ENCODE peak calls at places on chromosomes 13 and 19, in five cellular contexts. S, E, V, Y and R are unnamed samples.

GRCh38 chr13:74017301-74018092 is 116.7 kb downstream of the KLF12 start:
- DNase-seq in S (no peak), E (no peak), V (no peak), Y (no peak), R (no peak)

GRCh38 chr19:36997843-36998235 is 80.4 kb upstream of the ZNF420 start:
- DNase-seq in S (no peak), E (no peak), V (no peak), Y (no peak), R (no peak)

GRCh38 chr13:43240278-43240677 is 216.9 kb downstream of the DNAJC15 start:
- DNase-seq in S (no peak), E (no peak), V (no peak), Y (no peak), R (no peak)

GRCh38 chr19:6214881-6215541 is 64.8 kb downstream of the MLLT1 start:
- DNase-seq in S (no peak), E (no peak), V (no peak), Y (no peak), R (no peak)

GRCh38 chr13:62251734-62252133 is 836.1 kb upstream of the PCDH20 start:
- DNase-seq in S (no peak), E (no peak), V (no peak), Y (no peak), R (no peak)

GRCh38 chr13:25752957-25753540 is 298.8 kb downstream of the SHISA2 start:
- DNase-seq in S (no peak), E (no peak), V (peak; percentile 68), Y (no peak), R (peak; percentile 43)

GRCh38 chr13:80444240-80445015 is 103.5 kb upstream of the SPRY2 start:
- DNase-seq in S (no peak), E (no peak), V (no peak), Y (no peak), R (no peak)

GRCh38 chr13:35720690-35721554 is 244.4 kb upstream of the MAB21L1 start:
- DNase-seq in S (peak; percentile 59), E (peak; percentile 80), V (peak; percentile 53), Y (peak; percentile 76), R (peak; percentile 26)

GRCh38 chr19:37221136-37221535 is 3.1 kb downstream of the ZNF383 start:
- DNase-seq in S (no peak), E (no peak), V (no peak), Y (no peak), R (no peak)

GRCh38 chr13:24220086-24220703 is 59.7 kb downstream of the SPATA13 start:
- DNase-seq in S (peak; percentile 46), E (peak; percentile 89), V (peak; percentile 78), Y (peak; percentile 58), R (peak; percentile 83)

GRCh38 chr13:30898070-30898469 is 8.0 kb upstream of the MEDAG start:
- DNase-seq in S (no peak), E (no peak), V (no peak), Y (no peak), R (no peak)

GRCh38 chr19:34474233-34474989 is 7.1 kb upstream of the WTIP start:
- DNase-seq in S (no peak), E (no peak), V (no peak), Y (no peak), R (no peak)

GRCh38 chr19:5057860-5058259 is 88.9 kb downstream of the KDM4B start:
- DNase-seq in S (peak; percentile 23), E (peak; percentile 33), V (no peak), Y (no peak), R (no peak)

GRCh38 chr19:38059897-38060296 is 152.9 kb downstream of the SIPA1L3 start:
- DNase-seq in S (no peak), E (no peak), V (no peak), Y (no peak), R (no peak)

GRCh38 chr19:9871626-9872338 is 36.7 kb downstream of the PIN1 start:
- DNase-seq in S (no peak), E (no peak), V (no peak), Y (no peak), R (no peak)

GRCh38 chr19:42092350-42092749 is 16.4 kb downstream of the ZNF574 start:
- DNase-seq in S (peak; percentile 81), E (no peak), V (peak; percentile 63), Y (no peak), R (no peak)

GRCh38 chr13:38630780-38631179 is 56.1 kb upstream of the FREM2 start:
- DNase-seq in S (no peak), E (no peak), V (no peak), Y (no peak), R (no peak)

GRCh38 chr19:4911314-4911713 is 2.0 kb downstream of the UHRF1 start:
- DNase-seq in S (no peak), E (peak; percentile 35), V (no peak), Y (no peak), R (no peak)

DNA sequence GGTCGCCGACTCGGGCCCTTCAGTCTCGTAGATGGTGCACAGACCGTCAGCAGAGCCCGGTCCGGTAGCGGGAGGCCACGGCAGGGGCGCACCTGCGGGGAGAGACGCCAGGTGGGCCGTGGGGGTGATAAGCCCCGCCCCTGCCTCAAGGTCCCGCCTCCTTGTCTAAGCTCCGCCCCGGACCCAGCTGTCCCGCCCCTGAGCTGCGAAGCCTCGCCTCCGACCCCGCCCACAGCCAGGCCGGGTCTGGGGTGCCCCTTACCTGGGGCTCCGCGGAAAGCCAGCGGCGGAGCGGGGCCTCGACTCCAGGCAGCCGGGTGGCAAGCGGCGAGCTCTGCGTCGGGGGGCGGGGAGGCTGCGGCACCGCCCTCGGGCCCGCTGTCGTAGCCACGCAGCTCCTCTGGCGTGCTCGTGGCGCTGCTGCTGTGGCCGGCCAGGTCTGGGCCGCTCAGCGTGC is 4.7 kb downstream of the PRR36 start:
- DNase-seq in S (no peak), E (peak; percentile 72), V (peak; percentile 82), Y (peak; percentile 39), R (peak; percentile 83)
- TF ChIP-seq CTCF in S (no peak), E (peak; percentile 7), V (no peak), Y (peak; percentile 35), R (no peak)

GRCh38 chr13:53522034-53522433 is 493.4 kb downstream of the OLFM4 start:
- DNase-seq in S (no peak), E (no peak), V (no peak), Y (no peak), R (no peak)
- TF ChIP-seq CTCF in S (no peak), E (no peak), V (no peak), Y (no peak), R (no peak)

DNA sequence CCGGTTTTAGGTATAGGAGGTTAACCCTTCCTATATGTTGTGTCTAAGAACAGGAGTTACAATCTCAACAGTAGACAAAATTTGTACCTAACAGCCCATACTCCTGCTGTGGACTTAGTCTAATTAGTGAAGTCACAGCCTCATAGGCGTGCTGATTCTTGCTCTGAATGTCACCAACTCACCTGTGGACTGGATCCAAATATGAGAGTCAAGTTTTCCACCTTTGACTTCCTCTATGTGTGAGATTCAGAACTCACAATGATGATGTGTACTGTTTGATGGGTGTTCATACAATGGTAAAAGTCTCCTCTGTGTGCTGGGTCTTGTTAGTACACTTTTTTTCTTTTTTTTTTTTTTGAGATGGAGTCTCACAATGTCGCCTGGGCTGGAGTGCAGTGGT is 7.8 kb upstream of the ZNF91 start:
- DNase-seq in S (no peak), E (no peak), V (no peak), Y (no peak), R (no peak)
- TF ChIP-seq CTCF in S (no peak), E (no peak), V (no peak), Y (no peak), R (no peak)

DNA sequence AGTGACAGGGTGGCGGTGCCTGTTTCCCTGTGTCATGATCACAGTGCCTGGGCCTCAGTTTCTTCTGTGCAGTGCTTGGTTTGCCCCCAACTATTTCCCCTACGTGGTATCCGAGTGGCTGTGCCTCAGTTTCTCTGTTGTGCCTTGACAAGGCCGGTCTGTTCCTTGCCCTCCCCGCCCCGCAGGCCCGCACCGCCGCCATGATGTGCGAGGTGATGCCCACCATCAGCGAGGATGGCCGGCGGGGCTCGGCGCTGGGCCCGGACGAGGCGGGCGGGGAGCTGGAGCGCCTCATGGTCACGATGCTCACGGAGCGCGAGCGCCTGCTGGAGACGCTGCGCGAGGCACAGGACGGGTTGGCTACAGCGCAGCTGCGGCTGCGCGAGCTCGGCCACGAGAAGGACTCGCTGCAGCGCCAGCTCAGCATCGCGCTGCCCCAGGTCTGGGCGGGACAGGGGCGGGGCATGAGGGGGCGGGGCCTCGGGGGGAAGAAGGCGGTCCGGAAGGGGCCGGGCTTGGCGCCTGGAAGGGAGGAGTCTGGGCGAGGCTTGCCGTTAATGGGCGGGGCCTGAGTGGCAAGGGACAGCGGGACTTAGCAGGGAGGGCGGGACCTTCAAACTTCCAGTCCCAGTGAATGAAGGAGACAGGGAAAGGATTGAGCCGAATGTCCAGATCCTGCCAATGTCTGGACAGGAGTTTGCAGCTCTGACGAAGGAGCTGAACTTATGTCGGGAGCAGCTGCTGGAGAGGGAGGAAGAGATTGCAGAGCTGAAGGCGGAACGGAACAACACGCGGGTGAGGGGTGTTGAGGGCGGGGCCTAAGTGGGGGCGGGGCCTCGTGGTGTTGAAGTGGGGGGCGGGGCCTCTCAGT is 8.6 kb downstream of the PPFIA3 start:
- DNase-seq in S (peak; percentile 99), E (peak; percentile 97), V (peak; percentile 98), Y (peak; percentile 94), R (peak; percentile 98)
- TF ChIP-seq CTCF in S (peak; percentile 13), E (peak; percentile 25), V (peak; percentile 15), Y (peak; percentile 29), R (no peak)

DNA sequence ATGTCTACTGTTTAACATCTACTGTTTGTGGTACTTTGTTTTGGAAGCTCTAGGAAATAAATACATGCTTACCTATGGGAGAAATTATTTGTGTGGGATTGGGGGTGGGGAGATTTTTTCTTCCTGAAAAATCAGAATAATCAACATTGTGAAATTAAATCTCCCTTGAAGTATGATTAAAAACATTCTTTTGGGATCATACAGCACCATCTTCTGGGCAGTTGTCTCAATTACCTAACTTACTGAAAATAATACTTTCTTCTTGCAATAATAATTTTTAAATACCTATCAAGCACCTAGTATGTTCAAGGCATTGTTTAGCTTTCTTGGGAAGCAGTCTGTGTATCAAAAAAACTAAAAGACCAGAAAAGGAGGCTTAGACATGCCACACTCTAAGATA is 576.5 kb upstream of the ARGLU1 start:
- DNase-seq in S (no peak), E (no peak), V (no peak), Y (no peak), R (no peak)
- TF ChIP-seq CTCF in S (no peak), E (peak; percentile 43), V (no peak), Y (peak; percentile 47), R (no peak)

DNA sequence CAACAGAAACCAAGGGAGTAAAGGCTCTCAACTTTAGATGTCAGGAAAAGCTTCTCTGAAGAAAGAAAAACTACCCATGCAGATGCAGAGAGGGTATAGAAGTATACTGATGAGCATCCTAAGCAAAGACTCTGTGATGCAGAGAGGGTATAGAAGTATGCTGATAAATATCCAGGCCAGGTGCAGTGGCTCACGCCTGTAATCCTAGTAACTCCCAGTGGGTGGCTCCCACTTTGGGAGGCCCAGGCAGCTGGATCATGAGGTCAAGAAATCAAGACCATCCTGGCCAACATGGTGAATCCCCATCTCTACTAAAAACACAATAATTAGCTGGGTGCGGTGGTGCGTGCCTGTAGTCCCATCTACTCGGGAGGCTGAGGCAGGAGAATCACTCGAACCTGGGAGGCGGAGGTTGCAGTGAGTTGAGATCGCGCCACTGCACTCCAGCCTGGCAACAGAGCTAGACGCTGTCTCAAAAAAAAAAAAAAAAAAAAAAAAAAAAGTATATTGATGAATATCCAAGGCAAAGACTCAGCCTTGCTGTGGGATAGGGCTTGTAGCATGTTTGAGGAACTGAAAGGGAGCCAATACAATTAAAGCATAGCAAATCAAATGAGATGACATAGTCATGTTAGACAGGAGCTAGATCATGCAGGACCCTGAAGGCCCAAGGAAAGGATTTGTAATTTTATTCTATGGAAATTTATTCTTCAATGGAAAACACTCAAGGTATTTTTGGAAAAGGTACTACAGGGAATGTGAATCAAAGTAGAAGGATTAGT is 14.9 kb downstream of the UBL3 start:
- DNase-seq in S (no peak), E (no peak), V (no peak), Y (no peak), R (no peak)
- TF ChIP-seq CTCF in S (no peak), E (no peak), V (no peak), Y (no peak), R (no peak)